ENCODE peak calls at places on chromosome 14, in four cellular contexts. E, T, N and M are unnamed samples. For H3K4me1 and H3K27me3, the result is how much of the 10 kb centered on the place peaks cover.

GRCh38 chr14:81209187-81209836 is 11.4 kb downstream of the GTF2A1 start:
- DNase-seq in T (no peak), N (no peak), E (no peak), M (no peak)

GRCh38 chr14:102421366-102422057 is 58.8 kb downstream of the TECPR2 start:
- DNase-seq in T (no peak), N (no peak), E (no peak), M (no peak)

GRCh38 chr14:102945346-102946130 is 23.1 kb downstream of the AMN start:
- DNase-seq in T (no peak), N (no peak), E (no peak), M (no peak)

GRCh38 chr14:77120771-77121743 is 20.5 kb downstream of the ZDHHC22 start:
- DNase-seq in T (peak), E (no peak), N (no peak), M (no peak)

GRCh38 chr14:69536976-69537375 is 37.7 kb downstream of the CCDC177 start:
- DNase-seq in E (no peak), T (no peak), N (no peak), M (no peak)

GRCh38 chr14:54815016-54815415 is 87.6 kb downstream of the GCH1 start:
- DNase-seq in E (no peak), T (no peak), N (no peak), M (no peak)

GRCh38 chr14:90384543-90384911 is 12.3 kb upstream of the CALM1 start:
- DNase-seq in N (no peak), E (no peak), T (peak), M (no peak)

GRCh38 chr14:50045039-50045711 is 71.2 kb downstream of the VCPKMT start:
- DNase-seq in E (peak), N (peak), T (peak), M (peak)

GRCh38 chr14:92570863-92571262 is 57.3 kb downstream of the RIN3 start:
- DNase-seq in T (no peak), N (no peak), E (no peak), M (no peak)

GRCh38 chr14:23112359-23113178 is 6.5 kb downstream of the CEBPE start:
- DNase-seq in T (no peak), E (no peak), N (no peak), M (no peak)

GRCh38 chr14:77376380-77376770 is 519 bp downstream of the TMED8 start:
- DNase-seq in E (no peak), N (no peak), T (no peak), M (peak)

GRCh38 chr14:21866479-21866878 is 192.9 kb upstream of the OR4E1 start:
- DNase-seq in N (no peak), E (no peak), T (no peak), M (no peak)

GRCh38 chr14:50025776-50026175 is 90.6 kb downstream of the VCPKMT start:
- DNase-seq in T (no peak), E (no peak), N (peak), M (no peak)

GRCh38 chr14:35682802-35683201 is 126.3 kb downstream of the RALGAPA1 start:
- DNase-seq in T (no peak), E (no peak), N (no peak), M (no peak)

GRCh38 chr14:89617471-89618291 is 200.6 kb upstream of the FOXN3 start:
- DNase-seq in T (peak), N (peak), E (peak), M (peak)

GRCh38 chr14:92577321-92577742 is 63.8 kb downstream of the RIN3 start:
- DNase-seq in T (peak), N (no peak), E (no peak), M (no peak)

GRCh38 chr14:79705126-79705894 is 506.0 kb downstream of the DIO2 start:
- DNase-seq in T (no peak), N (no peak), E (no peak), M (no peak)

GRCh38 chr14:83316356-83316755 is 1782.7 kb upstream of the SEL1L start:
- DNase-seq in E (no peak), T (no peak), N (no peak), M (no peak)

GRCh38 chr14:64779472-64779871 is 75.2 kb downstream of the PLEKHG3 start:
- DNase-seq in N (no peak), T (no peak), E (no peak), M (no peak)

GRCh38 chr14:35332517-35333346 is 40.5 kb downstream of the PSMA6 start:
- DNase-seq in T (peak), E (peak), N (no peak), M (no peak)

GRCh38 chr14:56194062-56194461 is 75.9 kb downstream of the PELI2 start:
- DNase-seq in T (peak), N (no peak), E (no peak), M (no peak)

GRCh38 chr14:72894623-72895378 is 900 bp upstream of the DPF3 start:
- DNase-seq in N (peak), E (peak), T (peak), M (no peak)

GRCh38 chr14:73241481-73242165 is 4.3 kb downstream of the PAPLN start:
- DNase-seq in T (no peak), N (no peak), E (no peak), M (no peak)

GRCh38 chr14:39233680-39234326 is at the start of gene MIA2:
- DNase-seq in N (no peak), T (no peak), E (no peak), M (no peak)

GRCh38 chr14:37550511-37550910 is 44.5 kb downstream of the FOXA1 start:
- DNase-seq in T (no peak), E (no peak), N (no peak), M (no peak)

GRCh38 chr14:38387821-38388220 is 131.9 kb upstream of the CLEC14A start:
- DNase-seq in T (no peak), E (no peak), N (no peak), M (no peak)

GRCh38 chr14:33657478-33657877 is 293.4 kb downstream of the EGLN3 start:
- DNase-seq in E (no peak), N (no peak), T (no peak), M (no peak)

GRCh38 chr14:92759679-92760523 is 11.5 kb upstream of the LGMN start:
- DNase-seq in T (no peak), E (no peak), N (no peak), M (no peak)

GRCh38 chr14:32473476-32473875 is 144.4 kb downstream of the AKAP6 start:
- DNase-seq in N (peak), T (no peak), E (peak), M (no peak)

GRCh38 chr14:58128416-58128815 is 23.6 kb downstream of the ARMH4 start:
- DNase-seq in T (no peak), N (no peak), E (no peak), M (no peak)

GRCh38 chr14:58133739-58134138 is 18.3 kb downstream of the ARMH4 start:
- DNase-seq in T (no peak), E (peak), N (no peak), M (no peak)

GRCh38 chr14:58131386-58131785 is 20.6 kb downstream of the ARMH4 start:
- DNase-seq in T (no peak), E (no peak), N (no peak), M (no peak)

GRCh38 chr14:58130121-58130782 is 21.8 kb downstream of the ARMH4 start:
- DNase-seq in N (no peak), E (no peak), T (no peak), M (no peak)

GRCh38 chr14:58129208-58129607 is 22.8 kb downstream of the ARMH4 start:
- DNase-seq in N (no peak), E (no peak), T (no peak), M (no peak)
- H3K4me1 ChIP-seq in N (under half), E (under half), T (under half), M (under half)

DNA sequence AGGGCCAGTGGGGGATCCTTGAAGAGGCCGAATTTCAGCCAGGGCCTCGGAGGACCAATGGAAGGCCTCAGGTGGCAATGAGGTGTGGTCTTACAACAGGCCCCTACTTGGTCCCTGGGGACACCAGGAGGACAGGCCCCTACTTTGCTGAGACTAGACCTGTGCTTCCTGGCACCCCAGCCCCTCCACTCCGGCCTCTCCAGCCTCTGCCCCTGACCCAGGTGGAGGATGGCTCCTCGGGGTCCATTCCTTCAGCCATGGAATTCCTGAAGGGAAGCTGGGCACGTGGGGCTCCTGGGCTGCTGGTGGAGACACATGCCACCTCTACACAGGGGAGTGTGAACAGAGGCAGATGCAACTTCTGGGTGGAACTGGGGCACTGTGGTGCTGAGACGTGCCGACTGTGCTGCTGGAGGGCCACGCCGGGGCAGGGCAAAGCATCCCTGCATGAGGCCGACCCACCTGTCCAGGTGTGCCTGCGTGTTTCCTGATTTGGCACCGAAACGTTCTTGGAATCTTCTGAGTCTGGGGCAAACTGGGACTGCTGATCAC is 18.6 kb upstream of the KIF26A start:
- DNase-seq in N (no peak), T (no peak), E (no peak), M (no peak)
- H3K27me3 ChIP-seq in N (under half), T (under half), E (under half), M (under half)

GRCh38 chr14:100568998-100569733 is 18.1 kb downstream of the BEGAIN start:
- DNase-seq in T (no peak), E (no peak), N (no peak), M (no peak)
- H3K4me3 ChIP-seq in T (no peak), E (no peak), N (peak), M (peak)

GRCh38 chr14:68249534-68250517 is 430.2 kb downstream of the RAD51B start:
- DNase-seq in N (no peak), T (no peak), E (peak), M (no peak)

GRCh38 chr14:68250950-68251765 is 431.6 kb downstream of the RAD51B start:
- DNase-seq in N (no peak), E (no peak), T (no peak), M (no peak)

GRCh38 chr14:68253878-68254528 is 434.4 kb downstream of the RAD51B start:
- DNase-seq in E (no peak), N (no peak), T (no peak), M (no peak)

GRCh38 chr14:68253381-68253780 is 433.8 kb downstream of the RAD51B start:
- DNase-seq in T (no peak), N (no peak), E (no peak), M (no peak)

GRCh38 chr14:68251766-68252100 is 432.2 kb downstream of the RAD51B start:
- DNase-seq in E (no peak), T (no peak), N (no peak), M (no peak)
- H3K4me1 ChIP-seq in E (half or more), T (under half), N (half or more), M (half or more)

GRCh38 chr14:104118006-104118844 is 20.2 kb upstream of the KIF26A start:
- DNase-seq in E (no peak), T (no peak), N (no peak), M (peak)
- H3K27me3 ChIP-seq in E (under half), T (under half), N (under half), M (under half)